ENCODE peak calls at places on chromosomes 1 and 21, in ten cellular contexts. A is glutamatergic neuron, S is psoas muscle, B is astrocyte of the spinal cord, T is type B pancreatic cell, G is tibial artery, D is B cell, I is transverse colon, M is AG10803, V is Calu3. P is an unnamed sample.

GRCh38 chr1:208835082-208835467 is 590.9 kb upstream of the PLXNA2 start:
- DNase-seq in A (no peak), S (no peak), B (no peak), T (no peak), G (no peak), D (no peak), I (no peak), M (no peak), V (no peak), P (no peak)

GRCh38 chr21:42624936-42625335 is 28.5 kb upstream of the PDE9A start:
- DNase-seq in A (no peak), S (no peak), B (no peak), T (no peak), G (no peak), D (no peak), I (no peak), M (no peak), V (no peak), P (no peak)

GRCh38 chr1:82517586-82517985 is 716.9 kb downstream of the ADGRL2 start:
- DNase-seq in A (peak), S (peak), B (peak), T (no peak), G (peak), D (no peak), I (no peak), M (peak), V (no peak), P (no peak)

GRCh38 chr1:91555821-91556531 is 55.3 kb downstream of the CDC7 start:
- DNase-seq in A (no peak), S (no peak), B (peak), T (no peak), G (no peak), D (no peak), I (no peak), M (peak), V (no peak), P (peak)

GRCh38 chr1:91282695-91283420 is 121.8 kb downstream of the HFM1 start:
- DNase-seq in A (peak), S (no peak), B (peak), T (no peak), G (peak), D (peak), I (peak), M (peak), V (peak), P (peak)

GRCh38 chr1:218499021-218499691 is 154.0 kb downstream of the TGFB2 start:
- DNase-seq in A (no peak), S (no peak), B (peak), T (no peak), G (no peak), D (no peak), I (no peak), M (peak), V (no peak), P (no peak)

GRCh38 chr1:66354311-66354922 is 179.5 kb upstream of the SGIP1 start:
- DNase-seq in A (no peak), S (no peak), B (peak), T (no peak), G (no peak), D (no peak), I (no peak), M (peak), V (no peak), P (no peak)

GRCh38 chr21:39048064-39048463 is 135.2 kb downstream of the PSMG1 start:
- DNase-seq in A (peak), S (no peak), B (peak), T (peak), G (no peak), D (no peak), I (peak), M (no peak), V (peak), P (no peak)

GRCh38 chr1:152035406-152036315 is 1.1 kb downstream of the S100A11 start:
- DNase-seq in A (no peak), S (no peak), B (peak), T (no peak), G (no peak), D (no peak), I (peak), M (peak), V (peak), P (no peak)

GRCh38 chr21:42651515-42652401 is 1.7 kb upstream of the PDE9A start:
- DNase-seq in A (peak), S (peak), B (no peak), T (no peak), G (no peak), D (no peak), I (peak), M (no peak), V (peak), P (peak)

GRCh38 chr1:155188268-155188667 is 14.6 kb downstream of the TRIM46 start:
- DNase-seq in A (no peak), S (no peak), B (no peak), T (no peak), G (no peak), D (no peak), I (no peak), M (no peak), V (no peak), P (no peak)

GRCh38 chr1:57404914-57405313 is 18.9 kb downstream of the DAB1 start:
- DNase-seq in A (no peak), S (no peak), B (no peak), T (no peak), G (no peak), D (no peak), I (no peak), M (peak), V (no peak), P (no peak)

GRCh38 chr1:57411262-57411661 is 12.6 kb downstream of the DAB1 start:
- DNase-seq in A (no peak), S (no peak), B (peak), T (no peak), G (no peak), D (no peak), I (no peak), M (peak), V (peak), P (no peak)

GRCh38 chr1:57410532-57410931 is 13.3 kb downstream of the DAB1 start:
- DNase-seq in A (no peak), S (no peak), B (no peak), T (no peak), G (no peak), D (no peak), I (no peak), M (no peak), V (no peak), P (no peak)

GRCh38 chr1:57406428-57406827 is 17.4 kb downstream of the DAB1 start:
- DNase-seq in A (no peak), S (no peak), B (no peak), T (no peak), G (no peak), D (no peak), I (no peak), M (no peak), V (no peak), P (no peak)

GRCh38 chr1:57407941-57408340 is 15.9 kb downstream of the DAB1 start:
- DNase-seq in A (no peak), S (no peak), B (no peak), T (no peak), G (no peak), D (no peak), I (no peak), M (no peak), V (no peak), P (no peak)
- TF ChIP-seq CTCF in A (no peak), S (no peak), B (no peak), T (no peak), G (no peak), D (no peak), I (no peak), M (no peak), V (no peak), P (no peak)

DNA sequence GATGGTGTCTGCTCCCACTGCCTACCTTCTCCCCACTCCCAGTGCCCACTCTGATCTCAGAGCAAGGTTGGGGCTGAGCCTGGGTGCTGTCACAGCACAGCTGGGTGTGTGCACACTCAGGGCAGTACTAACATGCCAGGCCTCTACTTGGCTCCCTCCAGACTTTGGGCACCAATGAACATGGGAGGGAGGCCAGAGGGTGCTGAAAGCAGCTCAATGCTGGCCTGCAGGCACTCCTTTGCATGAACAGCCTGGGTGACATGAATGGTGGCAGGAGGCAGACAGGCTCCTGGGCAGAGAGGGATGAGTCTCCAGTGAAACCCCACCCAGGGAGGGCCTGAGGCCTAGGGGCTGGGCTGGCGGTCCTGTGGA is 25.8 kb upstream of the DENND1B start:
- DNase-seq in A (no peak), S (no peak), B (no peak), T (no peak), G (no peak), D (no peak), I (no peak), M (no peak), V (no peak), P (no peak)
- TF ChIP-seq CTCF in A (no peak), S (no peak), B (no peak), T (no peak), G (no peak), D (no peak), I (no peak), M (no peak), V (no peak), P (no peak)

DNA sequence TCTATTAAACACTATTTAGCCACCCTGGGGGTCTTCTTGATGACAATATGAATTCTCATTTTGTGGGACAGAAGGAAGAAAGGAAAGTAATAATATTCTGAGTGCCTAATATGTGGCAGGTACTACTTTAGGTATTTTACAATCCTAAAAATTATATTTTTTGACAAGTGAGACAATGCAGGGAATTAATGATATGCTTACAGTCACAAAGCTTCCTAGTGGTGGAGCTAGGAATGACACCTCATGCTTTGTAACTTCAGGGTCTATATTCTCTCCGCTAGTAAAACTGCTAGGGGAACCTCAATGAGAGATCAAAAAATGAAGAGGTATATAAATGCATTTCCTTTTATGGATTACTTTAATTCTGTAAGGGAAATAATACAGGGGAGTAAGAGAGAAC is 44.3 kb downstream of the TPR start:
- DNase-seq in A (no peak), S (no peak), B (no peak), T (no peak), G (no peak), D (no peak), I (no peak), M (no peak), V (no peak), P (no peak)
- TF ChIP-seq CTCF in A (peak), S (peak), B (peak), T (peak), G (no peak), D (peak), I (peak), M (peak), V (no peak), P (peak)

GRCh38 chr21:36626791-36627190 is 72.1 kb upstream of the SIM2 start:
- DNase-seq in A (no peak), S (no peak), B (no peak), T (no peak), G (no peak), D (no peak), I (no peak), M (no peak), V (no peak), P (no peak)

GRCh38 chr21:36627242-36627641 is 71.7 kb upstream of the SIM2 start:
- DNase-seq in A (no peak), S (no peak), B (peak), T (no peak), G (no peak), D (no peak), I (no peak), M (peak), V (no peak), P (no peak)

GRCh38 chr21:36629061-36629460 is 69.9 kb upstream of the SIM2 start:
- DNase-seq in A (no peak), S (no peak), B (no peak), T (no peak), G (no peak), D (no peak), I (no peak), M (peak), V (no peak), P (no peak)

GRCh38 chr21:36628096-36628495 is 70.8 kb upstream of the SIM2 start:
- DNase-seq in A (no peak), S (no peak), B (no peak), T (no peak), G (no peak), D (no peak), I (no peak), M (no peak), V (no peak), P (no peak)

DNA sequence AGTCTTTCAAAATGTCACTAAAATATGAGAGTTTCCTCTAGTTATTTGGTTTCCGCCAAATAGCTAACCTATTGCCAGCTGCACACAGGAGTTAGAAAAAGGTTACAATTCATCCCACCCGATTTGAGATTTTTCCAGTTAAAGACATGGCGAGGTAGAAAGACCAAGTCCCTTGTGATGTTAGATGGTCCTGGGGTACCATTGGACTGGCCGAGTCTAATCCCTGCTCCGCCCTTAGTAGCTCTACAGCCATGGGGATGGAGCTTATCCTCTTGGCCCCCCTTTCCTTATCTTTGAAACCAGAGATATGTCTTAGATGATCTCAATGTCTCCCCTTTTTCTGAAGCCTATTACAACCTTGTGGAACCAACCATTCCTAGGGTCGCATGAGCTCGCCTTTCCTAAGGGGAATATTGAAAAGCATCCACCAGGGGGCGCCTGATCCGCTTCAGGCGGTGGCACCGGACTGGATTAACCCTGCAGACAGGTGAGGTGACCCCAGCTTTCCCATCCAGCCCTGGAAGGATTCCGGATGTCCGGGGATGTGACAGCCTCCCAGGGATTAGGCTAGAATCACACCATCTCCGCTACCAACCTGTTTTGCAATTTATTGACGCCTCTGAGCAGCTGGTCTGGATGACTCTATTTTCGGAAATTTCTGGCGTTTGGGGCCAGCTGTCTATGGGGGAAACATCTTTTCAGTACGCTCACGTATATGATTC is 68.3 kb upstream of the SIM2 start:
- DNase-seq in A (peak), S (peak), B (peak), T (no peak), G (no peak), D (peak), I (peak), M (peak), V (peak), P (peak)
- TF ChIP-seq CTCF in A (peak), S (peak), B (peak), T (peak), G (peak), D (peak), I (peak), M (peak), V (peak), P (peak)

GRCh38 chr21:31566061-31566460 is 93.4 kb upstream of the SOD1 start:
- DNase-seq in A (no peak), S (no peak), B (no peak), T (no peak), G (no peak), D (no peak), I (no peak), M (no peak), V (no peak), P (no peak)
- TF ChIP-seq CTCF in A (no peak), S (no peak), B (peak), T (peak), G (no peak), D (no peak), I (no peak), M (no peak), V (no peak), P (peak)

DNA sequence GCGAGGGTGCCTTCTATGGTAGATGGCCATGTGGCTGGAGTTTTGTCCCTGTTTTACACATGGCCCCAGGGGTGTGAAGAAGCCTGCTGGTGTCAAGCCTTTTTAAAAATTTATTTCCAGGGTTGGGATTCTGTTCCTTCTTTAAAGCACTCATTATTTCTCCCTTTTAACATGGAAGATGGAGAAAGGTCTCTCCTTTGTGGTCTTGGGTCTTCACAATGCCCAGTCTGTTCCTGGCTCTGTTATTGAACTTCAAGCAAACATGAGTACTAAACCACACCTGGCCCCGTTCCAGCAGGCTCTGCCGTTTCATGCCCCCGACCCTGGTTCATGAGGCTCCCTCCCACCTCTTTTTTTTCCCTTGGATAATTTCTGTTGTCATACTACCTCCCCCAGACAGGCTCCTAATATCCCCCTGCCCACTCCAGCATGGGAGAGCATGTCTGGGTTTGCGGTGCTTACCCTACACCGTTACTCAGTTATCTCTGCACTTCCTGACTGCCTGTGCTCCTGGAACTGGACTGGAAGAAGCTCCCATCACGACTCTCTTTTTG is 121.2 kb upstream of the KIAA0040 start:
- DNase-seq in A (no peak), S (no peak), B (no peak), T (no peak), G (no peak), D (no peak), I (no peak), M (no peak), V (peak), P (no peak)
- TF ChIP-seq CTCF in A (no peak), S (no peak), B (no peak), T (no peak), G (no peak), D (no peak), I (no peak), M (no peak), V (no peak), P (no peak)

DNA sequence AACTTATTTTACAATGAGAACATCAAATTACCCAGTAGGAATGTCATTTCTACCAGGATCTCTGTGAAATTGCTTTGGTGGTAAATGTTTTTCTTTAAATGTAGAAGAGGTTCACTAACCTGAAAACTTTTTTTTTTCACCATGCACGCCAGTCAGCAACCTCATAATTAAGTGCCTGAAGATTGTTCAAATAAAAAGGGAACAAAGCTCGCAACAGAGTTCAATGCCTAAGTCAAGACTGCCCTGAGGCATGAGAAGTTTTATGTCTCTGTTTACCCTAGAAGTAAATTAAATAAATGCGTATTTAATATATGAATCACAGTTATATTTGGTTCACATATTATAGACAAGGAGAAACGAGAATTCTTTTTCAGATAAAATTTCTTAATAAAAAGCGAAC is 13.8 kb upstream of the SYDE2 start:
- DNase-seq in A (no peak), S (no peak), B (no peak), T (no peak), G (no peak), D (no peak), I (no peak), M (no peak), V (no peak), P (no peak)
- TF ChIP-seq CTCF in A (no peak), S (no peak), B (no peak), T (no peak), G (no peak), D (no peak), I (no peak), M (no peak), V (no peak), P (no peak)

DNA sequence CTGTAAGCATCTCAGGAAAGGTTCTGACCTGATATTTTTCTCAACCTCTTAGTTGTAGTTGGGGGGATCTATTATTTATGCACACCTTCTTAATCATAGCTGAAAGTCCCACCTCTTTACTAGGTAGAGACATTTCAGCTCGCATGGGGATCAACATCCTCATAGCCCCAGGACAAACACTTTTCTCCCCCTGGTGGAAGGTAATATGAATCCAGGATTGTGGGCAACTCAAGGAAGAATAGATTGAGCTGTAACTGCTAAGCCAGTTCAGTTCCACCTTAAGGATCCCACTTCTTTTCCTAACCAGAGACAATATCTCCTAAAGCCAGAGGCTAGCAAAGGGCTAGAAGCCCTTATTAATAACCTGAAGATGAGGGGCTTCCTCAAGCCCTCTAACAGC is 25.4 kb upstream of the SMYD3 start:
- DNase-seq in A (no peak), S (no peak), B (no peak), T (no peak), G (no peak), D (no peak), I (no peak), M (no peak), V (no peak), P (no peak)
- TF ChIP-seq CTCF in A (no peak), S (no peak), B (no peak), T (no peak), G (no peak), D (no peak), I (no peak), M (peak), V (peak), P (no peak)

DNA sequence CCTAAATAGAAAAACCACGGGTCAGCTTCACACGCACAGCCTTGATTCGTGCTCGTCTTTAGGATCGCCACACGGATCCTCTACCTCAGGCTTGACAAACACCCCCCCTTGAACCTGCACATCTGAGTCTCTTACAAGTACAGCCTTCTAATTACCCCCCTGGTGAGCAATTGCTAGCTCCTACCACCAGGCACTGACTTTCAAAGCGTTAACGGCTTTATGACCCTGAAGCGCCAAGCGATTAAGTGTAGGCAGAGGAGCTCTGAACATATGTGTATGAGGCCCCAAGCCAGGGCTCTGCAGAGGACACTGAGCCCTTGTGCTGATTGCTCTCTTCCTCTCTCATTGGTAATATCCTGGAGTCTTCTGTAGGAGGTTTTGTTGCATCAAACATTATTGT is 55.7 kb upstream of the EPHA8 start:
- DNase-seq in A (no peak), S (no peak), B (no peak), T (no peak), G (no peak), D (no peak), I (no peak), M (no peak), V (no peak), P (no peak)
- TF ChIP-seq CTCF in A (no peak), S (no peak), B (no peak), T (peak), G (no peak), D (no peak), I (no peak), M (no peak), V (no peak), P (no peak)